ENCODE peak calls at places on chromosomes 3 and 15, in five cellular contexts. W is mesenchymal stem cell, L is H9, X is H1, Q is trophoblast cell. P is an unnamed sample.

GRCh38 chr15:38721549-38721948 is 156.9 kb upstream of the RASGRP1 start:
- DNase-seq in W (no peak), L (no peak), X (no peak), Q (peak), P (no peak)

GRCh38 chr3:100720423-100720822 is 11.1 kb downstream of the TFG start:
- DNase-seq in W (no peak), L (peak), X (no peak), Q (no peak), P (peak)

GRCh38 chr3:103629391-103629790 is 1194.6 kb downstream of the ZPLD1 start:
- DNase-seq in W (no peak), L (no peak), X (no peak), Q (no peak), P (no peak)

GRCh38 chr3:66997560-66998074 is 490 bp upstream of the KBTBD8 start:
- DNase-seq in W (no peak), L (no peak), X (no peak), Q (no peak), P (no peak)

GRCh38 chr3:140342668-140343067 is 335.2 kb upstream of the TRIM42 start:
- DNase-seq in W (no peak), L (no peak), X (no peak), Q (peak), P (no peak)

GRCh38 chr3:130404401-130404800 is 58.9 kb downstream of the COL6A5 start:
- DNase-seq in W (no peak), L (no peak), X (no peak), Q (no peak), P (no peak)

GRCh38 chr3:64209866-64210609 is 15.2 kb downstream of the PRICKLE2 start:
- DNase-seq in W (peak), L (no peak), X (no peak), Q (no peak), P (no peak)

GRCh38 chr3:63467392-63467791 is 185.1 kb upstream of the SNTN start:
- DNase-seq in W (no peak), L (no peak), X (no peak), Q (peak), P (no peak)

GRCh38 chr3:196320110-196320509 is 2.1 kb upstream of the DYNLT2B start:
- DNase-seq in W (no peak), L (no peak), X (no peak), Q (no peak), P (no peak)

GRCh38 chr3:196317702-196318467 is at the start of gene DYNLT2B:
- DNase-seq in W (peak), L (peak), X (peak), Q (peak), P (peak)

GRCh38 chr3:196323723-196324122 is 5.7 kb upstream of the DYNLT2B start:
- DNase-seq in W (no peak), L (peak), X (no peak), Q (no peak), P (peak)

GRCh38 chr3:196323016-196323415 is 5.0 kb upstream of the DYNLT2B start:
- DNase-seq in W (no peak), L (no peak), X (no peak), Q (no peak), P (no peak)

GRCh38 chr3:196321162-196321561 is 3.1 kb upstream of the DYNLT2B start:
- DNase-seq in W (no peak), L (no peak), X (no peak), Q (no peak), P (no peak)
- H4K91ac ChIP-seq in W (no peak), L (no peak), X (no peak), Q (no peak), P (no peak)

DNA sequence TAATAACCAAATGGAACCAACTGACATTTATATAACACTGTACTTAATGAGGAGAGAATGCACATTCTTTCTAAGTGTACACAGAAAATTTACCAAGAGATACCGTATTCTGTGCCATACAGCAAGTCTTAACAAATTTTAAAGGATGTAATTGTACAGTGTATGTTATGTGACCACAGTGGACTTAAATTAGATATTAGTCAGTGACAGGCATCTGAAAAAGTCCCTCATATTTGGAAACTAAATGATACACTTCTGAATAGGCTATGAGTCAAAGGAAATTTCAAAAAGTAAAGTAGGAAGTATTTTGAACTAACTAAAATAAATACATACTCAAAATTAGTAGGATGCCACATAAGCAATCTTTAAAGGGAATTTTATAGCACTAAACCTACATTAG is 59.6 kb upstream of the P3H2 start:
- DNase-seq in W (peak), L (no peak), X (no peak), Q (no peak), P (no peak)
- H2BK12ac ChIP-seq in W (no peak), L (no peak), X (no peak), Q (no peak), P (no peak)

DNA sequence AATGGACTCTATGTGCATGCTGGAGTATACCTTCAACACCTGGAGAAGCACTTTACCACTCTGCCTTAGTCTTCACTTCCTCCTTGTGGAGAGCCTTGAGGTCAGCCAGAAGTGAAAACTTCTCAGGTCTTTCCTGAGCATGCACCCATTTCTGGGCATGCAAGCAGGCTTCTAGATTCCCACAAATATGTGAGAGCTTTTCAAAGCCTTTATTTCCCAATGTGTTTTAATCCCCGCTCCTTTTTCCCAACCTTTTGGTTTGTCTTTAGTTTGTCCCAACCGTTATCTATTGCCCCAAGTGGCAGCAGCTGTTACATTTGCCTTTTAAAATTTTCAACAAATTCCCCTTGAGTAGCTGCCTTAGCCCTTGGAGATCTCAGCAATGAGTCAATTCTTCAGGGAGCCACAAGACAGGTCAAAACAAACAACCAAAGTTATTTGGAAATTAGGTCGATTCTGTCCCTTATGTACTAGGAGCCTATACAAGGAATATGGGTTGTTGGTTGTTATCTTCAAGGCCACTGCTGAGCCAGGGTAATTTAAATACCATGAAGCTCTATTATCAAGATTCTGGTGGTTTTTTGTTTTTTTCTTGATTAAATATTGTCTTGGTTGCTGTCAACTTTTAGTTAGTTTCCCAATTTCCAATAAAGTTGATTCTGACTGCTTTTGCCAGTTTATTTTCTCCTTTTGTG is 44.4 kb downstream of the LSM3 start:
- DNase-seq in W (peak), L (no peak), X (no peak), Q (no peak), P (no peak)
- H3K4ac ChIP-seq in W (peak), L (no peak), X (no peak), Q (peak), P (no peak)

GRCh38 chr3:106025151-106025722 is 156.4 kb upstream of the CBLB start:
- DNase-seq in W (peak), L (no peak), X (no peak), Q (no peak), P (no peak)
- H4K91ac ChIP-seq in W (peak), L (no peak), X (peak), Q (no peak), P (no peak)

GRCh38 chr3:53422954-53423708 is 71.3 kb upstream of the CACNA1D start:
- DNase-seq in W (no peak), L (no peak), X (no peak), Q (no peak), P (no peak)
- H2BK12ac ChIP-seq in W (no peak), L (no peak), X (no peak), Q (no peak), P (no peak)

GRCh38 chr3:45950686-45951600 is 7.7 kb downstream of the CXCR6 start:
- DNase-seq in W (no peak), L (no peak), X (no peak), Q (no peak), P (no peak)
- H3K4ac ChIP-seq in W (no peak), L (no peak), X (no peak), Q (no peak), P (no peak)

GRCh38 chr15:96340611-96341464 is 10.3 kb downstream of the NR2F2 start:
- DNase-seq in W (peak), L (peak), X (no peak), Q (no peak), P (peak)
- H4K91ac ChIP-seq in W (peak), L (no peak), X (no peak), Q (peak), P (no peak)

DNA sequence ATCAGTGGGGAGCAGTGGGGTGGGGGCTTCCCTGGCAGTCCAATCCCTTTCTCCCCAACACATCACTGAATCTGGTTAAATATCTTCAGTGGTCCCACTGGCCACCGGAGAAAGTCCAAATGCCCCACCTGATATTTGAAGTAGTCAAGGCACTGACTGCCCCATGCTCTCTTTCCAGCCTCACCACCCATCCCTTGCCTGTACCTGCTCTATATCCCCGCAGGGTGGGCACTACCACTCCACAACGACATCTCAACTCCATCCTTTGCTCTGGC is 101.7 kb downstream of the DAPK2 start:
- DNase-seq in W (no peak), L (peak), X (no peak), Q (no peak), P (no peak)
- H2BK12ac ChIP-seq in W (no peak), L (no peak), X (peak), Q (no peak), P (no peak)

P was measured in neuronal stem cell.